ENCODE peak calls at places on chromosomes 1 and 21, in five cellular contexts. One of them, this sample, is unnamed.

GRCh38 chr1:89660086-89660946 is 27.4 kb downstream of the LRRC8C start:
- DNase-seq in skeletal muscle cell: no peak
- DNase-seq in left lung: no peak
- DNase-seq in NCI-H345: no peak
- DNase-seq in ecto neural progenitor cell: no peak
- DNase-seq in this sample: peak

GRCh38 chr1:214441119-214441518 is 110.3 kb downstream of the PTPN14 start:
- DNase-seq in skeletal muscle cell: no peak
- DNase-seq in left lung: no peak
- DNase-seq in NCI-H345: no peak
- DNase-seq in ecto neural progenitor cell: no peak
- DNase-seq in this sample: peak

GRCh38 chr1:228448372-228448771 is 31.7 kb upstream of the TRIM17 start:
- DNase-seq in skeletal muscle cell: no peak
- DNase-seq in left lung: no peak
- DNase-seq in NCI-H345: no peak
- DNase-seq in ecto neural progenitor cell: no peak
- DNase-seq in this sample: no peak

GRCh38 chr1:203136409-203137042 is 9.0 kb downstream of the ADORA1 start:
- DNase-seq in skeletal muscle cell: no peak
- DNase-seq in left lung: no peak
- DNase-seq in NCI-H345: no peak
- DNase-seq in ecto neural progenitor cell: no peak
- DNase-seq in this sample: no peak

GRCh38 chr1:15409400-15410222 is at the start of gene EFHD2:
- DNase-seq in skeletal muscle cell: no peak
- DNase-seq in left lung: peak
- DNase-seq in NCI-H345: peak
- DNase-seq in ecto neural progenitor cell: peak
- DNase-seq in this sample: peak

GRCh38 chr1:143643148-143643885 is 328.5 kb downstream of the FAM72C start:
- DNase-seq in skeletal muscle cell: no peak
- DNase-seq in left lung: no peak
- DNase-seq in NCI-H345: no peak
- DNase-seq in ecto neural progenitor cell: no peak
- DNase-seq in this sample: no peak

GRCh38 chr1:30627994-30628393 is 95.4 kb downstream of the MATN1 start:
- DNase-seq in skeletal muscle cell: no peak
- DNase-seq in left lung: no peak
- DNase-seq in NCI-H345: no peak
- DNase-seq in ecto neural progenitor cell: no peak
- DNase-seq in this sample: no peak

GRCh38 chr1:216531308-216532239 is 108.3 kb upstream of the USH2A start:
- DNase-seq in skeletal muscle cell: no peak
- DNase-seq in left lung: no peak
- DNase-seq in NCI-H345: peak
- DNase-seq in ecto neural progenitor cell: no peak
- DNase-seq in this sample: peak

GRCh38 chr1:214317734-214318133 is 36.8 kb downstream of the SMYD2 start:
- DNase-seq in skeletal muscle cell: no peak
- DNase-seq in left lung: no peak
- DNase-seq in NCI-H345: no peak
- DNase-seq in ecto neural progenitor cell: no peak
- DNase-seq in this sample: no peak

GRCh38 chr1:165960881-165961280 is 133.5 kb downstream of the UCK2 start:
- DNase-seq in skeletal muscle cell: no peak
- DNase-seq in left lung: no peak
- DNase-seq in NCI-H345: no peak
- DNase-seq in ecto neural progenitor cell: no peak
- DNase-seq in this sample: no peak

GRCh38 chr1:36175137-36176095 is 19.5 kb downstream of the MAP7D1 start:
- DNase-seq in skeletal muscle cell: no peak
- DNase-seq in left lung: no peak
- DNase-seq in NCI-H345: peak
- DNase-seq in ecto neural progenitor cell: no peak
- DNase-seq in this sample: peak

GRCh38 chr1:29398431-29398830 is 162.1 kb downstream of the PTPRU start:
- DNase-seq in skeletal muscle cell: no peak
- DNase-seq in left lung: no peak
- DNase-seq in NCI-H345: no peak
- DNase-seq in ecto neural progenitor cell: no peak
- DNase-seq in this sample: no peak

GRCh38 chr1:29122662-29122986 is 1.1 kb downstream of the TMEM200B start:
- DNase-seq in skeletal muscle cell: peak
- DNase-seq in left lung: peak
- DNase-seq in NCI-H345: no peak
- DNase-seq in ecto neural progenitor cell: peak
- DNase-seq in this sample: peak

GRCh38 chr1:182731852-182732575 is 47.6 kb upstream of the RGS8 start:
- DNase-seq in skeletal muscle cell: no peak
- DNase-seq in left lung: no peak
- DNase-seq in NCI-H345: no peak
- DNase-seq in ecto neural progenitor cell: no peak
- DNase-seq in this sample: no peak

GRCh38 chr21:42587036-42587435 is 66.4 kb upstream of the PDE9A start:
- DNase-seq in skeletal muscle cell: no peak
- DNase-seq in left lung: no peak
- DNase-seq in NCI-H345: no peak
- DNase-seq in ecto neural progenitor cell: peak
- DNase-seq in this sample: no peak

GRCh38 chr1:247415423-247416361 is at the start of gene NLRP3:
- DNase-seq in skeletal muscle cell: no peak
- DNase-seq in left lung: peak
- DNase-seq in NCI-H345: no peak
- DNase-seq in ecto neural progenitor cell: no peak
- DNase-seq in this sample: no peak

GRCh38 chr1:77048615-77049005 is 170.6 kb downstream of the PIGK start:
- DNase-seq in skeletal muscle cell: no peak
- DNase-seq in left lung: no peak
- DNase-seq in NCI-H345: no peak
- DNase-seq in ecto neural progenitor cell: no peak
- DNase-seq in this sample: no peak

GRCh38 chr1:36087233-36088123 is 1.2 kb upstream of the ADPRS start:
- DNase-seq in skeletal muscle cell: no peak
- DNase-seq in left lung: no peak
- DNase-seq in NCI-H345: no peak
- DNase-seq in ecto neural progenitor cell: no peak
- DNase-seq in this sample: no peak

GRCh38 chr1:204979891-204980649 is 62.9 kb upstream of the CNTN2 start:
- DNase-seq in skeletal muscle cell: no peak
- DNase-seq in left lung: no peak
- DNase-seq in NCI-H345: no peak
- DNase-seq in ecto neural progenitor cell: no peak
- DNase-seq in this sample: no peak